ENCODE peak calls at places on chromosomes 5 and 9, in four cellular contexts. S is GM23248, C is aorta, L is testis. A is an unnamed sample.

GRCh38 chr9:72362680-72363139 is 2.3 kb downstream of the ZFAND5 start:
- DNase-seq in S (peak; percentile 92), C (peak; percentile 81), L (peak; percentile 91), A (peak; percentile 93)

GRCh38 chr9:130180516-130180915 is 8.3 kb downstream of the NCS1 start:
- DNase-seq in S (no peak), C (no peak), L (no peak), A (no peak)

GRCh38 chr9:87557996-87558395 is 60.3 kb downstream of the DAPK1 start:
- DNase-seq in S (no peak), C (peak; percentile 64), L (no peak), A (peak; percentile 81)

GRCh38 chr9:104866186-104866585 is 61.8 kb downstream of the ABCA1 start:
- DNase-seq in S (peak; percentile 72), C (no peak), L (no peak), A (no peak)

GRCh38 chr9:38689678-38690077 is 30.3 kb downstream of the FAM240B start:
- DNase-seq in S (no peak), C (no peak), L (peak; percentile 90), A (no peak)

GRCh38 chr5:63053019-63053638 is 474.5 kb downstream of the LRRC70 start:
- DNase-seq in S (no peak), C (peak; percentile 55), L (peak; percentile 29), A (no peak)

GRCh38 chr9:88052446-88052845 is 78.1 kb upstream of the CDK20 start:
- DNase-seq in S (no peak), C (no peak), L (no peak), A (no peak)

GRCh38 chr9:82148849-82149544 is 160.4 kb downstream of the SPATA31D1 start:
- DNase-seq in S (peak; percentile 90), C (no peak), L (no peak), A (no peak)

GRCh38 chr9:37042421-37042820 is 8.4 kb upstream of the PAX5 start:
- DNase-seq in S (no peak), C (no peak), L (no peak), A (no peak)

GRCh38 chr9:19922476-19923118 is 133.8 kb upstream of the SLC24A2 start:
- DNase-seq in S (peak; percentile 72), C (no peak), L (peak; percentile 59), A (peak; percentile 87)

GRCh38 chr9:95516736-95517558 is at the start of gene PTCH1:
- DNase-seq in S (peak; percentile 75), C (peak; percentile 56), L (peak; percentile 85), A (peak; percentile 87)

GRCh38 chr5:126108505-126108904 is 314.7 kb upstream of the GRAMD2B start:
- DNase-seq in S (no peak), C (no peak), L (no peak), A (no peak)

GRCh38 chr5:173567548-173567947 is 48.9 kb downstream of the BOD1 start:
- DNase-seq in S (peak; percentile 48), C (no peak), L (no peak), A (peak; percentile 86)

GRCh38 chr5:150469718-150470470 is 20.4 kb upstream of the RPS14 start:
- DNase-seq in S (peak; percentile 98), C (no peak), L (no peak), A (peak; percentile 93)

GRCh38 chr5:125630260-125630659 is 792.9 kb upstream of the GRAMD2B start:
- DNase-seq in S (no peak), C (no peak), L (no peak), A (no peak)

GRCh38 chr5:54774281-54775171 is 210.9 kb downstream of the ESM1 start:
- DNase-seq in S (peak; percentile 87), C (peak; percentile 91), L (peak; percentile 25), A (no peak)

GRCh38 chr5:153883829-153884228 is 154.9 kb downstream of the FAM114A2 start:
- DNase-seq in S (peak; percentile 71), C (no peak), L (no peak), A (no peak)

GRCh38 chr5:158376679-158377078 is 517.7 kb upstream of the CLINT1 start:
- DNase-seq in S (no peak), C (no peak), L (no peak), A (no peak)
- H3K9me3 ChIP-seq in S (no peaks in the 10 kb centered on the region), C (no peaks in the 10 kb centered on the region), L (no peaks in the 10 kb centered on the region), A (no peaks in the 10 kb centered on the region)

DNA sequence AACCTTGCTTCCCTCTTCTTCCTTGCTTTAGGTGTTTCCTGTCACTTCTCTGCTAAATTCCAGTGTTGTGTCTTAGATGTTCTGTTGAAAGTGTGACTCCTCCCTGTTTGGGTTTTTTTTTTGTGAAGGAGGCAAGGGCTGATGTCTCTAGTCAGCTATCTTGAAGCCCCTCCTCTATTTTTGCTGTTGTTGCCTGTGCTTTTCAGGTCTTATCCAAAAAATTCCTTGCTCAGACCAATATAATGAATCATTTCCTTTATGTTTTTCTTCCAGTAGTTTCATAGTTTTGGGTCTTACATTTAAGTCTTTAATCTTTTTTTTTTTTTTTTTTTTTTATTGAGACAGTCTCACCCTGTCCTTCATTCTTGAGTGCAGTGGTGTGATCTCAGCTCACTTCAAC is 22.3 kb downstream of the RIC1 start:
- DNase-seq in S (no peak), C (no peak), L (no peak), A (no peak)
- H3K9me3 ChIP-seq in S (peaks cover 5% of the 10 kb centered on the region), C (peaks cover 1% of the 10 kb centered on the region), L (no peaks in the 10 kb centered on the region), A (no peaks in the 10 kb centered on the region)

GRCh38 chr9:134014946-134015345 is 10.3 kb upstream of the BRD3OS start:
- DNase-seq in S (no peak), C (no peak), L (no peak), A (no peak)
- H3K9me3 ChIP-seq in S (no peaks in the 10 kb centered on the region), C (no peaks in the 10 kb centered on the region), L (no peaks in the 10 kb centered on the region), A (no peaks in the 10 kb centered on the region)

DNA sequence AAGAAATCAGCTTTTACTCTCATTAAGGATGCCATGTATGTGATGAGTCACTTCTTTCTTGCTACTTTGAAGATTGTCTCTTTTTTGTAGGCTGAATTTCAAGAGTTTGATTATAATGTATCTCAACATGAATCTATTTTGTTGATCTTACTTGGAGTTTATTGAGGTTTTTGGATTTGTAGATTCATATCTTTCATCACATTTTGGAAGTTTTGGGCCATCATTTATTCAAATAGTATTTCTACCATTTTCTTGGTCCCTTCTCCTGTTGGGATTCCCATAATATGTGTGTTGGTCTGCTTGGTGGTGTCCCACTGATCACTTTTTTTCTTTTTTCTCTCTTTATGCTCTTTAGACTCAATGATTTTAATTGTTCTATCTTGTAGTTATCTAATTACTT is 116.3 kb downstream of the CNTLN start:
- DNase-seq in S (no peak), C (no peak), L (no peak), A (no peak)
- H3K9me3 ChIP-seq in S (peaks cover 8% of the 10 kb centered on the region), C (no peaks in the 10 kb centered on the region), L (no peaks in the 10 kb centered on the region), A (peaks cover 2% of the 10 kb centered on the region)

DNA sequence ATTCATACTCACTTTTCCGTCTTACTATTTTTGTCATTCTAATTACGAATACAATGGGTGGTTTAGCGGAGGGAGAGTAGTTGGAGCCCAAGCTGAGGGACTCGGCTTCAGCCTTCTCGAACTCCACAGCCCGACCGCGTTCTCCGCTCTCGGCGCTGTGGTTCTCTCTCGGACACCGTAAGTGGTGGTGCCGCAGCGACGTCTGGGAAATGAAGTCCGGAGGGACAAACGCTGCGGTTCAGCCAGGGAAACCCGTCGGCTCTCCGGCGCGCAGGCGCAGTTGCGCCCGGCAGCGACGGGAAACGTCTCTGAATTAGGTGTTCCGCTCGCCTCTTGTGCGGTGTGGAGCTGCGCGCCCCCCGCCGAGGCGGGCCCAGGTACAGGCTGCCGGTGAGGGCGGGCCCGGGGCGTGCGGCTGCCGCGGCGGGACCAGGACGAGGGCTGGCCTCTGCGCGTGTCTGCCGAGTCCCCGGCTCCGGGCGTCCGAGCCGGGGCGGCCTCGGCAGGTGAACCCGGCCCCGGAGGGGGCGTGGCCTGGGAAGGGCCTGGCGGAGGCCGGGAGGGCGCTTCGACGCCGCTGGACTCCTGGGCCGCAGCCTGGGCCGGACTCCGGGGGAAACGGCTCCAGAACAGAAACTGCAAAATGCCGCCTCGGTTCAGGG is at the start of gene ZNF879:
- DNase-seq in S (peak; percentile 98), C (peak; percentile 96), L (peak; percentile 96), A (peak; percentile 96)
- H3K9me3 ChIP-seq in S (no peaks in the 10 kb centered on the region), C (peaks cover 13% of the 10 kb centered on the region), L (no peaks in the 10 kb centered on the region), A (peaks cover under 1% of the 10 kb centered on the region)

GRCh38 chr5:2256646-2257288 is 374.0 kb upstream of the IRX4 start:
- DNase-seq in S (no peak), C (no peak), L (no peak), A (no peak)
- H3K9me3 ChIP-seq in S (no peaks in the 10 kb centered on the region), C (no peaks in the 10 kb centered on the region), L (no peaks in the 10 kb centered on the region), A (no peaks in the 10 kb centered on the region)

DNA sequence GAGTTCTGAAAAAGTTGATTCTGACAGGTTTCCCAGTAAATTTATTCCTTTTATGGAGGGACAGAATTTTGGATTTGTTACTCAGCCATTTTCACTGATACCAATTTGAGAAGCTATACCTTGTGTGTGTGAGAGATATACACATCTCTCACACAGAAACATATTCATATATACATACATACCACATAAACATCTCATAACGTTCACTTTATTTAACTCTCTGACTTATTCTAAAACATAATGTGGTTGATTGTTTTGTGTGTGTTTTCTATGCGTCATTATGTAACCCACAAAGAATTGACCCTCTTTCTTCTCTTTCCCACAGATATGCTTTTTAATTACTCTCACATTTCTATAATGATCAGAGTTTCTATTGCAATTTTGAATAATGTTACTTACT is 570.8 kb upstream of the TLE4 start:
- DNase-seq in S (no peak), C (no peak), L (no peak), A (no peak)
- H3K9me3 ChIP-seq in S (no peaks in the 10 kb centered on the region), C (no peaks in the 10 kb centered on the region), L (no peaks in the 10 kb centered on the region), A (no peaks in the 10 kb centered on the region)